ENCODE peak calls at places on chromosomes 12 and 14, in six cellular contexts. P is K562, C is GM12878, H is A549, D is endothelial cell of umbilical vein, W is HepG2. F is an unnamed sample.

GRCh38 chr12:14399871-14400270 is 34.4 kb downstream of the ATF7IP start:
- DNase-seq in P (no peak), C (no peak), W (no peak), D (peak; percentile 42), H (no peak), F (no peak)

GRCh38 chr14:23067847-23068791 is 10.8 kb upstream of the CDH24 start:
- DNase-seq in D (no peak), C (no peak), P (peak; percentile 77), W (no peak), H (no peak), F (no peak)

GRCh38 chr14:74934476-74935339 is 11.6 kb upstream of the RPS6KL1 start:
- DNase-seq in H (no peak), D (no peak), C (no peak), P (no peak), W (no peak), F (peak; percentile 45)

GRCh38 chr14:78595797-78596196 is 425.6 kb downstream of the NRXN3 start:
- DNase-seq in W (no peak), H (no peak), C (no peak), D (peak; percentile 5), P (no peak), F (peak; percentile 38)

GRCh38 chr14:65496178-65496993 is 83.9 kb downstream of the FUT8 start:
- DNase-seq in H (no peak), C (no peak), D (no peak), P (no peak), W (no peak), F (no peak)

GRCh38 chr12:27964123-27964522 is 8.4 kb downstream of the PTHLH start:
- DNase-seq in C (no peak), W (no peak), D (peak; percentile 15), P (no peak), H (no peak), F (no peak)

GRCh38 chr12:49636979-49637378 is 13.6 kb downstream of the PRPF40B start:
- DNase-seq in P (peak; percentile 71), D (peak; percentile 76), C (no peak), W (peak; percentile 58), H (peak; percentile 81), F (peak; percentile 79)

GRCh38 chr12:119666900-119667576 is 895 bp upstream of the PRKAB1 start:
- DNase-seq in W (no peak), D (no peak), P (no peak), C (peak; percentile 70), H (no peak), F (peak; percentile 49)

GRCh38 chr12:107912421-107913004 is 138.0 kb downstream of the ASCL4 start:
- DNase-seq in P (peak; percentile 89), W (no peak), D (peak; percentile 30), C (no peak), H (peak; percentile 55), F (peak; percentile 66)

GRCh38 chr14:62179367-62180018 is 417.3 kb downstream of the SNAPC1 start:
- DNase-seq in W (peak; percentile 48), D (peak; percentile 72), C (peak; percentile 9), P (no peak), H (peak; percentile 26), F (peak; percentile 64)

GRCh38 chr14:38838979-38839323 is 264.1 kb downstream of the SEC23A start:
- DNase-seq in D (no peak), C (no peak), H (no peak), W (no peak), P (no peak), F (no peak)

GRCh38 chr14:38837333-38838048 is 265.5 kb downstream of the SEC23A start:
- DNase-seq in W (no peak), P (no peak), H (no peak), D (no peak), C (no peak), F (no peak)

GRCh38 chr14:38838049-38838978 is 264.7 kb downstream of the SEC23A start:
- DNase-seq in D (no peak), W (no peak), P (no peak), C (no peak), H (no peak), F (no peak)

GRCh38 chr14:38836539-38836938 is 266.5 kb downstream of the SEC23A start:
- DNase-seq in W (no peak), C (no peak), H (no peak), P (no peak), D (no peak), F (no peak)

GRCh38 chr14:38839743-38840375 is 263.2 kb downstream of the SEC23A start:
- DNase-seq in H (no peak), C (no peak), D (peak; percentile 94), W (no peak), P (no peak), F (no peak)
- TF ChIP-seq MYC in H (no peak), C (no peak), D (no peak), W (no peak), P (no peak), F (no peak)

DNA sequence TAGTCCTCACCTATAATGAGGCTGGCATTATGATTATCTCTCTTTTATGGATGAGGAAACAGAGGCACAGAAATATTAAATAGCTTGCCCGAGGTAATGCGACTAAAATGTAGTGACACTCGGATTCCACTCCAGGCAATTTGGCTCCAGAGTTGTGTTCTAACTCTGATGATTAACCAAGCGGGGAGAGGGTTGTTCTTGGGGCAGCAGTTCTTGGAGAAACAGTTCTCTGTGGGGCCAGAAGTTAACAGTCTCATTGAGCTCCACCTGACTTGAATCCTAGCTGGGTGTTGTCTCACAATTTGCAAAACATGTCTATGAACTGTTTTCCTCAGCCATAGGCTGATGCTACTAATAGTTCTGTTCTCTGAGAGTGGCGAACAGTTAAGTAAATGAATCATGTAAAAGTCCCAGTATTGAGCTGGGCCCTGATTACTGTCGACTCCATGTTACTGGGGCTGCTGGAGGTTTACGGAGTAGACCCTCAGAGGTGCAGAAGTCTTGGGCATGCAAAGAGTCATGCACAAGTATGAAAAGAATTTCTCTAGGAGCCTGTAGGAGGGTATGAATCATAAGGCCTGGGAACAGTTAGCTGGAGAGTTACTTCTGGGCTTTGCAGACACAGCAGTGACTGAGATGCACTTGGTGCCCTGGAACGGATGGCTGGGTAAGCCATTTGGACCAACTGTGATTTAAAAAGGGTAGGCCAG is 15.4 kb upstream of the NIN start:
- DNase-seq in W (no peak), C (no peak), H (no peak), P (no peak), D (no peak), F (no peak)
- TF ChIP-seq MYC in W (no peak), C (no peak), H (no peak), P (no peak), D (no peak), F (no peak)

GRCh38 chr14:63726499-63726898 is 1.4 kb downstream of the SGPP1 start:
- DNase-seq in D (peak; percentile 26), C (no peak), W (peak; percentile 17), H (no peak), P (no peak), F (no peak)
- TF ChIP-seq MYC in D (no peak), C (no peak), W (no peak), H (no peak), P (no peak), F (no peak)

GRCh38 chr12:112350593-112351592 is 31.3 kb downstream of the HECTD4 start:
- DNase-seq in W (no peak), H (no peak), D (no peak), P (peak; percentile 93), C (no peak), F (no peak)
- TF ChIP-seq MYC in W (no peak), H (no peak), D (no peak), P (peak; percentile 25), C (no peak), F (no peak)

GRCh38 chr12:96063046-96063445 is 27.7 kb upstream of the LTA4H start:
- DNase-seq in C (no peak), P (no peak), D (peak; percentile 41), W (no peak), H (peak; percentile 26), F (peak; percentile 71)
- TF ChIP-seq MYC in C (no peak), P (no peak), D (no peak), W (no peak), H (no peak), F (no peak)

GRCh38 chr14:77319416-77319815 is 1.3 kb downstream of the POMT2 start:
- DNase-seq in P (no peak), H (no peak), D (no peak), W (no peak), C (no peak), F (no peak)
- TF ChIP-seq MYC in P (no peak), H (no peak), D (no peak), W (no peak), C (no peak), F (no peak)

DNA sequence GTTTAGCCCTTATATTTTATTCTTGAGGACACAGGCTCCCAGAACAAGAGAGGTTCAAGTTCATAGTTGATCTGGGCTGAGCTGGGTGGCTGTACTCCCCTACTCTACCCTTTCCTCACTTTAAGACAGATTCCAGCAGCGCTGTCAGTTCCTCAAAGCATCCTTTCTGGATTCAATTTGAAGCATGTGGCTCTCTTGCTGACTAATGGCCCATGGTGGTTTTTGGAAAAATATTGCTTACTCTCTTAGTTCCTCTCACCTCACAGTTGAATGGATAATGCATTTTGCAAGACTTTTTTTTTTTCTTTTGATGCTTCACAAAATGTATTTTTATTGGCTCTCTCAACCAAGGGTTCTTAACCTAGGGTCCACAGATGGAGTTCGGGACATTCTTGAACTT is 4.1 kb downstream of the PELI2 start:
- DNase-seq in W (no peak), H (no peak), D (no peak), P (no peak), C (no peak), F (no peak)
- TF ChIP-seq MYC in W (no peak), H (no peak), D (no peak), P (no peak), C (no peak), F (no peak)

GRCh38 chr14:96905825-96906224 is 108.6 kb downstream of the VRK1 start:
- DNase-seq in D (no peak), C (no peak), W (no peak), H (no peak), P (no peak), F (peak; percentile 93)

GRCh38 chr14:96903444-96904023 is 106.4 kb downstream of the VRK1 start:
- DNase-seq in P (no peak), H (no peak), C (no peak), D (no peak), W (no peak), F (no peak)

GRCh38 chr14:96902004-96902403 is 104.8 kb downstream of the VRK1 start:
- DNase-seq in H (no peak), D (no peak), W (no peak), C (no peak), P (no peak), F (no peak)

GRCh38 chr14:96905065-96905464 is 107.9 kb downstream of the VRK1 start:
- DNase-seq in C (no peak), D (no peak), W (no peak), P (no peak), H (no peak), F (peak; percentile 27)

DNA sequence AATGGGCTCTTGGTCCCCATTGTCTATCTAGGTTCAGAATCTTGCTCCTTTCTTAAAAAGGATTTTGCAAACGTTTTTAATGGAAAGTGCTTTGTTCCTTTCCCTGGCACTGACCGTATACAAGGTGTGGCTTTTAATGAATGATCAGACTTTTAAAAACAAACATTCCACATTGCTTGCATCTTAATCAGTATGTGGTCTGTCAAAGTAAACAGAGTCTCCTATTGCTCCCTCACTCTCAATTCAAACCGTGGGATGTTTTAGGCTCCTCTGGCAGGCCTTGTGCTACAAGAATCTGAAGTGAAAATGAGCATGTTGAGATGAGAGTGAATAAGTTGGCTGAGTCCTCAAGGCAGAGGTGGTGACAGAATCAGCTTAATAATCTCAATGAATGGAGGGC is 107.0 kb downstream of the VRK1 start:
- DNase-seq in H (no peak), P (no peak), C (no peak), D (no peak), W (no peak), F (no peak)
- TF ChIP-seq MYC in H (no peak), P (no peak), C (no peak), D (no peak), W (no peak), F (no peak)

F was measured in NB4.